ENCODE peak calls at places on chromosome 7, in four cellular contexts. G is Caco-2, C is brain microvascular endothelial cell, E is AG04450. N is an unnamed sample.

GRCh38 chr7:77349141-77349540 is 67.0 kb downstream of the GSAP start:
- DNase-seq in G (peak), C (no peak), E (no peak), N (no peak)

GRCh38 chr7:83065714-83066113 is 97.0 kb downstream of the PCLO start:
- DNase-seq in G (no peak), C (no peak), E (no peak), N (no peak)

GRCh38 chr7:29005829-29006228 is 47.7 kb upstream of the TRIL start:
- DNase-seq in G (no peak), C (peak), E (no peak), N (peak)

GRCh38 chr7:102467581-102468415 is 3.0 kb downstream of the LRWD1 start:
- DNase-seq in G (no peak), C (no peak), E (no peak), N (no peak)

GRCh38 chr7:98659746-98660145 is 42.7 kb downstream of the NPTX2 start:
- DNase-seq in G (no peak), C (no peak), E (no peak), N (no peak)

GRCh38 chr7:84123903-84124573 is 70.6 kb downstream of the SEMA3A start:
- DNase-seq in G (no peak), C (peak), E (no peak), N (no peak)

GRCh38 chr7:44561962-44562621 is 11.6 kb downstream of the DDX56 start:
- DNase-seq in G (peak), C (peak), E (no peak), N (no peak)

GRCh38 chr7:84638339-84638697 is 443.7 kb upstream of the SEMA3A start:
- DNase-seq in G (no peak), C (no peak), E (no peak), N (no peak)

GRCh38 chr7:11751807-11752389 is 80.1 kb downstream of the THSD7A start:
- DNase-seq in G (no peak), C (no peak), E (no peak), N (peak)

GRCh38 chr7:93175219-93175618 is 27.0 kb upstream of the SAMD9L start:
- DNase-seq in G (no peak), C (no peak), E (no peak), N (no peak)

GRCh38 chr7:108145401-108145800 is 15.2 kb upstream of the LAMB4 start:
- DNase-seq in G (no peak), C (no peak), E (no peak), N (no peak)

GRCh38 chr7:153022796-153023592 is 263.4 kb downstream of the ACTR3B start:
- DNase-seq in G (no peak), C (no peak), E (no peak), N (no peak)

GRCh38 chr7:49773939-49774458 is 561 bp downstream of the VWC2 start:
- DNase-seq in G (no peak), C (no peak), E (no peak), N (no peak)

GRCh38 chr7:91694221-91694856 is 186.2 kb downstream of the MTERF1 start:
- DNase-seq in G (no peak), C (no peak), E (no peak), N (no peak)

GRCh38 chr7:128350708-128351295 is 7.1 kb upstream of the RBM28 start:
- DNase-seq in G (no peak), C (no peak), E (no peak), N (no peak)
- H3K4me3 ChIP-seq in G (no peak), C (no peak), E (no peak), N (no peak)

DNA sequence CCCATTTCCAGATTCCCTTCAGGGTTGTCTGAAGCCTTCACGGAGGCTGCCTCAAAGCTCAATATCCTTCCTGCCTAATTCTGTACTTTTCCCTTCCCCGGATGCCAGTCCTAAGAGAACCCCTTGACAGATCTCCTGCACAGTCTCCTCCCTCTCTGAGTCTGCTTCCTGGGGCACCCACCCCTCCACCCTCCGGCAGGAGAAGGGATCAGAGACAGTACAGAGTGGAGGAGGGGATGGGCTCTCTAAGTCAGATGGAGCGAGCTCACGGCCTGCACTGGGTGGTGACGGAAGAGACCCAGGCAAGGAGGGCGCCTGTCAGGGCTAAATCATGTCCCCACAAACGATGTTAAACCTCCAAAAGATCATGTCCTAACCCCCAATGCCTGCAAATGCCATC is 48.0 kb upstream of the CARD11 start:
- DNase-seq in G (no peak), C (no peak), E (no peak), N (no peak)
- TF ChIP-seq CTCF in G (no peak), C (no peak), E (no peak), N (no peak)

GRCh38 chr7:16993543-16993942 is 111.8 kb upstream of the AGR3 start:
- DNase-seq in G (no peak), C (no peak), E (no peak), N (no peak)

GRCh38 chr7:16986775-16987174 is 105.0 kb upstream of the AGR3 start:
- DNase-seq in G (no peak), C (no peak), E (no peak), N (no peak)

GRCh38 chr7:16985621-16986020 is 103.8 kb upstream of the AGR3 start:
- DNase-seq in G (no peak), C (no peak), E (no peak), N (no peak)

GRCh38 chr7:16991551-16991950 is 109.8 kb upstream of the AGR3 start:
- DNase-seq in G (no peak), C (no peak), E (no peak), N (no peak)

GRCh38 chr7:16989883-16990413 is 108.2 kb upstream of the AGR3 start:
- DNase-seq in G (peak), C (peak), E (peak), N (peak)
- H3K4me3 ChIP-seq in G (no peak), C (peak), E (peak), N (no peak)

GRCh38 chr7:31642681-31643115 is 44.3 kb upstream of the PPP1R17 start:
- DNase-seq in G (no peak), C (no peak), E (no peak), N (no peak)

GRCh38 chr7:31646969-31647368 is 40.0 kb upstream of the PPP1R17 start:
- DNase-seq in G (no peak), C (no peak), E (no peak), N (no peak)

GRCh38 chr7:31651800-31652326 is 35.2 kb upstream of the PPP1R17 start:
- DNase-seq in G (no peak), C (no peak), E (no peak), N (no peak)

GRCh38 chr7:31651234-31651633 is 35.8 kb upstream of the PPP1R17 start:
- DNase-seq in G (no peak), C (no peak), E (no peak), N (no peak)

DNA sequence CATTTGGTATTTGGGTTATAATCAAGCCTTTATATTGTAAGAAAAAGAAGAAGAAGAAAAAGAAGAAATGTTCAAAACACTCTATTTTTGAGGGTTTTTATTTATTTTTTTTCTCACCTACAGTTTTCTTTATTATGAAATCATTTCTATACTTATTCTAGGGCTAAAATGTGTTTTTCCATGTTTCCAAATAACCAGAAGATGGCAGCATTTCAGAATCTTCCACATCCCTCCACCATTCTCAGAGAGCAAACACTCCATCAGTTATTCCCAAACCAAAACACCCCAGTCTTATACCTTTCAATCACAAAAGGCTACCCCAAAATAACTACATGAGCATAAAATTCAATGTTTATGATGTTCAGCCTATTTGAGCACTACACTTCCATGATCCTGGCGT is 38.7 kb upstream of the PPP1R17 start:
- DNase-seq in G (no peak), C (peak), E (no peak), N (no peak)
- TF ChIP-seq CTCF in G (no peak), C (peak), E (peak), N (peak)

DNA sequence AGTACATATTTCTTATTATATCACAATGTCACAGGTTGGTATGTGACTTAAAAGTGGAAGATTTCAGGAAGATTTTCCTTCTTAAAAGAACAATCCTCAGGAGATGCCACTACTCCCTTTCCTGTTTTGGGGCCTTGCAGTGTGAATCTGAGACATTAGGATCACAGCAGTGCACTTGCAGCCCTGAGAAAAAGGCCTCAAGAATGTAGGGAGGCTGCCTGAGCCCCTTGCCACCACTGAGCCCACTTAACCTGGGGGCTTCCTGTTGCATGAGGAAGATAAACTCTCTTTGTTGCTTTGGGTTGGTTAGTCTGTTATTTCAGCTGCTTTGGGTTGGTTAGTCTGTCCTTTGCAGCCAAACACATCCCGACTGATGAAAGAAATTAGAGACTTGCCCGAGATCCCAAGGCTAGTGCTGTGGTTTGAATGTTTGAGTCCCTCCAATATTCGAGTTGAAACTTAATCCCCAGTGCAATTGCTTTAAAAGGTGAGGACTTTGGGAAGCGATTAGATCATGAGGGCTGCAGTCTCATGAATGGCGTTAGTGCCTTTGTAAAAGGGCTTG is 151.3 kb upstream of the SP4 start:
- DNase-seq in G (no peak), C (no peak), E (no peak), N (no peak)
- H3K4me3 ChIP-seq in G (no peak), C (no peak), E (no peak), N (no peak)

GRCh38 chr7:150378115-150378852 is 846 bp upstream of the ZNF775 start:
- DNase-seq in G (peak), C (peak), E (peak), N (no peak)
- TF ChIP-seq CTCF in G (no peak), C (peak), E (peak), N (peak)

GRCh38 chr7:16511314-16511713 is 15.3 kb upstream of the LRRC72 start:
- DNase-seq in G (no peak), C (no peak), E (no peak), N (no peak)
- H3K4me3 ChIP-seq in G (no peak), C (no peak), E (no peak), N (no peak)